ENCODE peak calls at places on chromosomes 4 and X, in nine cellular contexts. One of them, this sample, is unnamed.

GRCh38 chr4:86924805-86925204 is 10.0 kb upstream of the AFF1 start:
- DNase-seq in lower leg skin: no peak
- DNase-seq in IMR-90: peak
- DNase-seq in glutamatergic neuron: no peak
- DNase-seq in lung: no peak
- DNase-seq in epithelial cell of esophagus: peak
- DNase-seq in colonic mucosa: no peak
- DNase-seq in prostate gland: no peak
- DNase-seq in body of pancreas: no peak
- DNase-seq in this sample: peak

GRCh38 chr4:5166377-5166776 is 115.1 kb downstream of the STK32B start:
- DNase-seq in lower leg skin: no peak
- DNase-seq in lung: no peak
- DNase-seq in glutamatergic neuron: no peak
- DNase-seq in IMR-90: no peak
- DNase-seq in epithelial cell of esophagus: no peak
- DNase-seq in body of pancreas: no peak
- DNase-seq in prostate gland: no peak
- DNase-seq in colonic mucosa: no peak
- DNase-seq in this sample: no peak

GRCh38 chrX:50813843-50814661 is at the start of gene SHROOM4:
- DNase-seq in IMR-90: peak
- DNase-seq in colonic mucosa: peak
- DNase-seq in epithelial cell of esophagus: peak
- DNase-seq in prostate gland: peak
- DNase-seq in glutamatergic neuron: peak
- DNase-seq in lower leg skin: no peak
- DNase-seq in lung: peak
- DNase-seq in body of pancreas: no peak
- DNase-seq in this sample: peak

GRCh38 chr4:48653217-48654014 is 126.7 kb downstream of the FRYL start:
- DNase-seq in glutamatergic neuron: peak
- DNase-seq in prostate gland: no peak
- DNase-seq in body of pancreas: peak
- DNase-seq in colonic mucosa: peak
- DNase-seq in epithelial cell of esophagus: no peak
- DNase-seq in lung: no peak
- DNase-seq in lower leg skin: peak
- DNase-seq in IMR-90: peak
- DNase-seq in this sample: peak

GRCh38 chr4:23818097-23818648 is 71.7 kb downstream of the PPARGC1A start:
- DNase-seq in glutamatergic neuron: no peak
- DNase-seq in lower leg skin: no peak
- DNase-seq in prostate gland: no peak
- DNase-seq in colonic mucosa: no peak
- DNase-seq in lung: no peak
- DNase-seq in epithelial cell of esophagus: no peak
- DNase-seq in IMR-90: peak
- DNase-seq in body of pancreas: no peak
- DNase-seq in this sample: peak

GRCh38 chr4:5963611-5964010 is 54.6 kb downstream of the C4orf50 start:
- DNase-seq in epithelial cell of esophagus: no peak
- DNase-seq in IMR-90: no peak
- DNase-seq in glutamatergic neuron: no peak
- DNase-seq in lung: no peak
- DNase-seq in body of pancreas: no peak
- DNase-seq in prostate gland: no peak
- DNase-seq in lower leg skin: no peak
- DNase-seq in colonic mucosa: no peak
- DNase-seq in this sample: no peak

GRCh38 chr4:143352052-143352451 is 15.4 kb downstream of the GAB1 start:
- DNase-seq in body of pancreas: no peak
- DNase-seq in lung: no peak
- DNase-seq in prostate gland: no peak
- DNase-seq in epithelial cell of esophagus: peak
- DNase-seq in lower leg skin: no peak
- DNase-seq in glutamatergic neuron: no peak
- DNase-seq in colonic mucosa: peak
- DNase-seq in IMR-90: no peak
- DNase-seq in this sample: no peak

GRCh38 chr4:87060957-87061356 is 126.1 kb downstream of the AFF1 start:
- DNase-seq in body of pancreas: no peak
- DNase-seq in epithelial cell of esophagus: peak
- DNase-seq in IMR-90: peak
- DNase-seq in lung: no peak
- DNase-seq in lower leg skin: no peak
- DNase-seq in colonic mucosa: no peak
- DNase-seq in prostate gland: no peak
- DNase-seq in glutamatergic neuron: no peak
- DNase-seq in this sample: no peak

GRCh38 chrX:35826503-35826902 is 28.4 kb downstream of the MAGEB16 start:
- DNase-seq in glutamatergic neuron: no peak
- DNase-seq in IMR-90: no peak
- DNase-seq in lower leg skin: peak
- DNase-seq in body of pancreas: no peak
- DNase-seq in epithelial cell of esophagus: peak
- DNase-seq in prostate gland: no peak
- DNase-seq in lung: no peak
- DNase-seq in colonic mucosa: no peak
- DNase-seq in this sample: no peak
- TF ChIP-seq CTCF in glutamatergic neuron: no peak
- TF ChIP-seq CTCF in IMR-90: no peak
- TF ChIP-seq CTCF in lower leg skin: no peak
- TF ChIP-seq CTCF in body of pancreas: no peak
- TF ChIP-seq CTCF in epithelial cell of esophagus: no peak
- TF ChIP-seq CTCF in prostate gland: no peak
- TF ChIP-seq CTCF in lung: no peak
- TF ChIP-seq CTCF in colonic mucosa: no peak
- TF ChIP-seq CTCF in this sample: no peak

DNA sequence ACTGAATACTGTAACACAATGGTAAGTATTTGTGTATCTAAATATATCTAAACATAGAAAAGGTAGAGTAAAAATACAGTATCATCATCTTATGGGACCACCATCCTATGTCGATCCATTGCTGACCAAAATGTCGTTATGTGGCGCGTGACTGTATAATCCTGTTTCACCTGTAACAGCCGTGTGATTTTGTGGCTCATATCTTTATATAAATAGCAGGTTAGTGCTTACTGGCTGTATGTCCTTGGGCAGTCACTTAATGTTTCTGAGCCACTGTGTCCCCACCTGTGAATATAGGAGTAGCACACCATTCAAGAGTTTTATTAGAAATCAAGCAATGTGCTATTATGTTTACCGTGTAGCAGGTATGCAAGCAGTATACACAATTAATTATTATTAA is 226.2 kb upstream of the FAT1 start:
- DNase-seq in glutamatergic neuron: no peak
- DNase-seq in IMR-90: no peak
- DNase-seq in epithelial cell of esophagus: no peak
- DNase-seq in lung: no peak
- DNase-seq in body of pancreas: peak
- DNase-seq in prostate gland: no peak
- DNase-seq in colonic mucosa: no peak
- DNase-seq in lower leg skin: no peak
- DNase-seq in this sample: no peak
- TF ChIP-seq CTCF in glutamatergic neuron: no peak
- TF ChIP-seq CTCF in IMR-90: no peak
- TF ChIP-seq CTCF in epithelial cell of esophagus: no peak
- TF ChIP-seq CTCF in lung: no peak
- TF ChIP-seq CTCF in body of pancreas: no peak
- TF ChIP-seq CTCF in prostate gland: no peak
- TF ChIP-seq CTCF in colonic mucosa: no peak
- TF ChIP-seq CTCF in lower leg skin: no peak
- TF ChIP-seq CTCF in this sample: no peak

DNA sequence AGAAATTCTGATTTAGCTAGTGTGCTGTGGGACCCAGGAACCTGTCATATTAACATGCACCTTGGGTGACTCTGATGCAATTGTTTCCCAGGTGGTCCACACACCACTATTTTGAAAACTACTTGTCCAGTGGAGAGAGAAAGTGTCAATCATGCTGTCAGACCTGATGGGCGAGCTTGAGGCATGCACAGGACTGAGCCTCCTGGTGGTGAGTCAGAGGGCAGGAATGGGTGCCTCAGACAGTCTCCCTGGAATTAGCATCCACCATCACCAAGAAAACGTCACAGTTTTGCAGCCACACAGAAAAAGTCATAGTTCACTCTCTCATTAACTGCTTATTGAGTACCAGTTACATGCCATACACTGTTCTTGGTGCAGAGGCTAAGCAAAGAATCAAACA is 181.8 kb upstream of the MAOA start:
- DNase-seq in glutamatergic neuron: no peak
- DNase-seq in prostate gland: no peak
- DNase-seq in lower leg skin: no peak
- DNase-seq in epithelial cell of esophagus: peak
- DNase-seq in IMR-90: no peak
- DNase-seq in body of pancreas: no peak
- DNase-seq in colonic mucosa: no peak
- DNase-seq in lung: no peak
- DNase-seq in this sample: no peak
- TF ChIP-seq CTCF in glutamatergic neuron: no peak
- TF ChIP-seq CTCF in prostate gland: no peak
- TF ChIP-seq CTCF in lower leg skin: no peak
- TF ChIP-seq CTCF in epithelial cell of esophagus: no peak
- TF ChIP-seq CTCF in IMR-90: no peak
- TF ChIP-seq CTCF in body of pancreas: no peak
- TF ChIP-seq CTCF in colonic mucosa: no peak
- TF ChIP-seq CTCF in lung: no peak
- TF ChIP-seq CTCF in this sample: no peak

DNA sequence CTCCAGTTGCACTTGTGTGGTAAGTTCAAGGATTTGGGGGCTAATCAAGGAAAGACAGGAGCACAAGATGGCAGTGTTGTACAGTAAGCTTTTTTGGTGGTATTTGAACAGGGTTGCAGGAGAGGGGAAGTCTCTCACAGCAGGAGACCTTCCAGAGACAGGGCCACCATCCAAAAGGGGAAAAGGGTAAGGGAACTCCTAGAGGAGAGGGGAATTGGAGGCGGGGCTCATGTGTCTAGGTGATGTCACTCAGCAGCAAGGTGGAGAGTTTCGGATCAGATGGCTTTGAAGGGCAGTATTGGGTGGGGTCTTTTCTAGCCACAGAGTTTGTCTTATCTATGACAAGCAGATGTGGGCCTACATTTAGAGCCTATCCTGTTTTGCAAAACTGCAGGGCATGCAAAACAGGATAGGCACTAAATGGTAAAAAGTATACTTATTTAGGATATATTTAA is 13.4 kb upstream of the RNF175 start:
- DNase-seq in glutamatergic neuron: no peak
- DNase-seq in body of pancreas: no peak
- DNase-seq in lower leg skin: no peak
- DNase-seq in prostate gland: no peak
- DNase-seq in epithelial cell of esophagus: no peak
- DNase-seq in colonic mucosa: no peak
- DNase-seq in lung: no peak
- DNase-seq in IMR-90: no peak
- DNase-seq in this sample: no peak
- TF ChIP-seq CTCF in glutamatergic neuron: no peak
- TF ChIP-seq CTCF in body of pancreas: no peak
- TF ChIP-seq CTCF in lower leg skin: no peak
- TF ChIP-seq CTCF in prostate gland: no peak
- TF ChIP-seq CTCF in epithelial cell of esophagus: no peak
- TF ChIP-seq CTCF in colonic mucosa: no peak
- TF ChIP-seq CTCF in lung: no peak
- TF ChIP-seq CTCF in IMR-90: no peak
- TF ChIP-seq CTCF in this sample: no peak

This sample was measured in fibroblast of villous mesenchyme.